ENCODE peak calls at places on chromosomes 6 and 20, in seven cellular contexts. One of them, this sample, is unnamed.

GRCh38 chr6:44297063-44298038 is 15.8 kb downstream of the AARS2 start:
- DNase-seq in NCI-H526: no peak
- DNase-seq in aorta: peak
- DNase-seq in substantia nigra: peak
- DNase-seq in trophoblast cell: no peak
- DNase-seq in omental fat pad: no peak
- DNase-seq in effector CD4-positive, alpha-beta T cell: peak
- DNase-seq in this sample: no peak

GRCh38 chr20:3572151-3572550 is 91.0 kb downstream of the GFRA4 start:
- DNase-seq in NCI-H526: no peak
- DNase-seq in aorta: no peak
- DNase-seq in substantia nigra: no peak
- DNase-seq in trophoblast cell: no peak
- DNase-seq in omental fat pad: no peak
- DNase-seq in effector CD4-positive, alpha-beta T cell: no peak
- DNase-seq in this sample: no peak

GRCh38 chr6:126054258-126054702 is 67.9 kb downstream of the TRMT11 start:
- DNase-seq in NCI-H526: no peak
- DNase-seq in aorta: no peak
- DNase-seq in substantia nigra: no peak
- DNase-seq in trophoblast cell: peak
- DNase-seq in omental fat pad: no peak
- DNase-seq in effector CD4-positive, alpha-beta T cell: no peak
- DNase-seq in this sample: no peak

GRCh38 chr20:50635676-50636600 is 55.4 kb downstream of the RIPOR3 start:
- DNase-seq in NCI-H526: peak
- DNase-seq in aorta: peak
- DNase-seq in substantia nigra: no peak
- DNase-seq in trophoblast cell: peak
- DNase-seq in omental fat pad: peak
- DNase-seq in effector CD4-positive, alpha-beta T cell: peak
- DNase-seq in this sample: peak

GRCh38 chr20:43925786-43926185 is 11.1 kb downstream of the TOX2 start:
- DNase-seq in NCI-H526: no peak
- DNase-seq in aorta: peak
- DNase-seq in substantia nigra: no peak
- DNase-seq in trophoblast cell: no peak
- DNase-seq in omental fat pad: no peak
- DNase-seq in effector CD4-positive, alpha-beta T cell: no peak
- DNase-seq in this sample: no peak

GRCh38 chr6:113690255-113690956 is 166.7 kb upstream of the MARCKS start:
- DNase-seq in NCI-H526: no peak
- DNase-seq in aorta: no peak
- DNase-seq in substantia nigra: no peak
- DNase-seq in trophoblast cell: peak
- DNase-seq in omental fat pad: no peak
- DNase-seq in effector CD4-positive, alpha-beta T cell: no peak
- DNase-seq in this sample: no peak

GRCh38 chr20:856361-856775 is 22.9 kb downstream of the FAM110A start:
- DNase-seq in NCI-H526: no peak
- DNase-seq in aorta: peak
- DNase-seq in substantia nigra: no peak
- DNase-seq in trophoblast cell: peak
- DNase-seq in omental fat pad: no peak
- DNase-seq in effector CD4-positive, alpha-beta T cell: peak
- DNase-seq in this sample: peak

GRCh38 chr6:86969573-86969972 is 32.2 kb downstream of the HTR1E start:
- DNase-seq in NCI-H526: no peak
- DNase-seq in aorta: no peak
- DNase-seq in substantia nigra: no peak
- DNase-seq in trophoblast cell: no peak
- DNase-seq in omental fat pad: no peak
- DNase-seq in effector CD4-positive, alpha-beta T cell: no peak
- DNase-seq in this sample: no peak

GRCh38 chr6:119076173-119076965 is 2.1 kb downstream of the FAM184A start:
- DNase-seq in NCI-H526: no peak
- DNase-seq in aorta: no peak
- DNase-seq in substantia nigra: no peak
- DNase-seq in trophoblast cell: no peak
- DNase-seq in omental fat pad: no peak
- DNase-seq in effector CD4-positive, alpha-beta T cell: no peak
- DNase-seq in this sample: no peak

GRCh38 chr6:146546440-146546839 is 2.8 kb downstream of the RAB32 start:
- DNase-seq in NCI-H526: no peak
- DNase-seq in aorta: no peak
- DNase-seq in substantia nigra: no peak
- DNase-seq in trophoblast cell: peak
- DNase-seq in omental fat pad: no peak
- DNase-seq in effector CD4-positive, alpha-beta T cell: no peak
- DNase-seq in this sample: no peak

GRCh38 chr20:44618318-44618731 is 33.2 kb downstream of the ADA start:
- DNase-seq in NCI-H526: no peak
- DNase-seq in aorta: peak
- DNase-seq in substantia nigra: no peak
- DNase-seq in trophoblast cell: no peak
- DNase-seq in omental fat pad: no peak
- DNase-seq in effector CD4-positive, alpha-beta T cell: no peak
- DNase-seq in this sample: no peak

GRCh38 chr6:166411721-166412151 is 29.0 kb upstream of the MPC1 start:
- DNase-seq in NCI-H526: no peak
- DNase-seq in aorta: no peak
- DNase-seq in substantia nigra: no peak
- DNase-seq in trophoblast cell: no peak
- DNase-seq in omental fat pad: no peak
- DNase-seq in effector CD4-positive, alpha-beta T cell: no peak
- DNase-seq in this sample: no peak

GRCh38 chr6:113187671-113188070 is 669.5 kb upstream of the MARCKS start:
- DNase-seq in NCI-H526: no peak
- DNase-seq in aorta: no peak
- DNase-seq in substantia nigra: no peak
- DNase-seq in trophoblast cell: no peak
- DNase-seq in omental fat pad: no peak
- DNase-seq in effector CD4-positive, alpha-beta T cell: no peak
- DNase-seq in this sample: no peak

GRCh38 chr6:159360306-159360705 is 191.1 kb downstream of the FNDC1 start:
- DNase-seq in NCI-H526: no peak
- DNase-seq in aorta: no peak
- DNase-seq in substantia nigra: no peak
- DNase-seq in trophoblast cell: no peak
- DNase-seq in omental fat pad: no peak
- DNase-seq in effector CD4-positive, alpha-beta T cell: no peak
- DNase-seq in this sample: no peak

GRCh38 chr6:167572841-167573271 is 248.0 kb downstream of the TTLL2 start:
- DNase-seq in NCI-H526: no peak
- DNase-seq in aorta: no peak
- DNase-seq in substantia nigra: no peak
- DNase-seq in trophoblast cell: no peak
- DNase-seq in omental fat pad: peak
- DNase-seq in effector CD4-positive, alpha-beta T cell: no peak
- DNase-seq in this sample: peak

GRCh38 chr6:8174571-8174970 is 72.2 kb upstream of the EEF1E1 start:
- DNase-seq in NCI-H526: no peak
- DNase-seq in aorta: no peak
- DNase-seq in substantia nigra: no peak
- DNase-seq in trophoblast cell: no peak
- DNase-seq in omental fat pad: no peak
- DNase-seq in effector CD4-positive, alpha-beta T cell: no peak
- DNase-seq in this sample: no peak

GRCh38 chr20:57660510-57661199 is 40.4 kb upstream of the ZBP1 start:
- DNase-seq in NCI-H526: no peak
- DNase-seq in aorta: peak
- DNase-seq in substantia nigra: no peak
- DNase-seq in trophoblast cell: no peak
- DNase-seq in omental fat pad: peak
- DNase-seq in effector CD4-positive, alpha-beta T cell: no peak
- DNase-seq in this sample: peak

This sample was measured in posterior cingulate gyrus.